ENCODE peak calls at places on chromosomes 3 and 15, in six cellular contexts. A is kidney glomerular epithelial cell, C is fibroblast of pulmonary artery, H is NCI-H2107, B is GF-D8, Y is activated gamma-delta T cell treated with Interleukin-2 at 50 U/mL for 16 hours. K is an unnamed sample.

GRCh38 chr15:26102988-26103387 is 239.9 kb upstream of the ATP10A start:
- DNase-seq in A (no peak), C (no peak), H (no peak), B (no peak), Y (no peak), K (no peak)

GRCh38 chr3:14234197-14235002 is 55.8 kb downstream of the LSM3 start:
- DNase-seq in A (peak), C (no peak), H (no peak), B (no peak), Y (no peak), K (no peak)

GRCh38 chr3:76438971-76439370 is 600.9 kb upstream of the ROBO2 start:
- DNase-seq in A (no peak), C (peak), H (no peak), B (no peak), Y (no peak), K (no peak)

GRCh38 chr3:178275311-178275710 is 260.9 kb upstream of the KCNMB2 start:
- DNase-seq in A (no peak), C (no peak), H (no peak), B (no peak), Y (no peak), K (no peak)

GRCh38 chr15:60419752-60420151 is 22.0 kb upstream of the ANXA2 start:
- DNase-seq in A (no peak), C (no peak), H (no peak), B (no peak), Y (no peak), K (no peak)

GRCh38 chr3:67809370-67809935 is 155.0 kb upstream of the SUCLG2 start:
- DNase-seq in A (no peak), C (no peak), H (no peak), B (no peak), Y (no peak), K (no peak)

GRCh38 chr15:31230630-31231485 is 95.8 kb upstream of the KLF13 start:
- DNase-seq in A (no peak), C (no peak), H (no peak), B (no peak), Y (no peak), K (no peak)

GRCh38 chr3:104564045-104564643 is 802.6 kb upstream of the ALCAM start:
- DNase-seq in A (peak), C (peak), H (no peak), B (peak), Y (peak), K (no peak)

GRCh38 chr15:82856397-82857170 is 47.2 kb downstream of the WHAMM start:
- DNase-seq in A (no peak), C (no peak), H (no peak), B (no peak), Y (no peak), K (no peak)

GRCh38 chr3:78855190-78855589 is 912.6 kb downstream of the ROBO1 start:
- DNase-seq in A (no peak), C (no peak), H (no peak), B (no peak), Y (no peak), K (no peak)

GRCh38 chr3:167489571-167489970 is 15.7 kb upstream of the SERPINI2 start:
- DNase-seq in A (no peak), C (no peak), H (no peak), B (no peak), Y (no peak), K (no peak)

GRCh38 chr3:195613468-195614069 is 29.8 kb upstream of the APOD start:
- DNase-seq in A (no peak), C (no peak), H (no peak), B (no peak), Y (no peak), K (no peak)

GRCh38 chr15:56353119-56353518 is 12.1 kb upstream of the TEX9 start:
- DNase-seq in A (no peak), C (peak), H (no peak), B (no peak), Y (no peak), K (no peak)

GRCh38 chr3:13277860-13278531 is 142.1 kb downstream of the NUP210 start:
- DNase-seq in A (no peak), C (peak), H (no peak), B (no peak), Y (no peak), K (peak)

GRCh38 chr3:9037113-9037715 is 73.9 kb upstream of the RAD18 start:
- DNase-seq in A (no peak), C (no peak), H (no peak), B (no peak), Y (no peak), K (no peak)

GRCh38 chr3:24683511-24684384 is 189.1 kb upstream of the THRB start:
- DNase-seq in A (peak), C (peak), H (no peak), B (no peak), Y (no peak), K (peak)

GRCh38 chr15:63277044-63277892 is at the start of gene APH1B:
- DNase-seq in A (peak), C (peak), H (peak), B (peak), Y (peak), K (peak)